ENCODE peak calls at places on chromosomes 7 and 10, in six cellular contexts. R is A549, H is GM12878, F is K562, O is endothelial cell of umbilical vein, P is HepG2. Y is an unnamed sample.

GRCh38 chr10:80154978-80155695 is 22.6 kb downstream of the PLAC9 start:
- DNase-seq in R (no peak), O (no peak), H (no peak), F (no peak), P (no peak), Y (no peak)

GRCh38 chr7:26153823-26154783 is 2.1 kb downstream of the NFE2L3 start:
- DNase-seq in F (peak), P (no peak), R (no peak), H (no peak), O (peak), Y (peak)

GRCh38 chr10:69650589-69651261 is 20.7 kb downstream of the FAM241B start:
- DNase-seq in H (no peak), F (no peak), O (no peak), P (no peak), R (no peak), Y (no peak)

GRCh38 chr10:95536894-95537542 is 24.2 kb downstream of the SORBS1 start:
- DNase-seq in H (no peak), F (no peak), O (no peak), P (no peak), R (no peak), Y (no peak)

GRCh38 chr10:45204954-45205775 is 110.2 kb downstream of the OR13A1 start:
- DNase-seq in H (no peak), R (no peak), F (no peak), O (no peak), P (no peak), Y (no peak)

GRCh38 chr10:2201534-2202104 is 464.3 kb upstream of the ADARB2 start:
- DNase-seq in P (no peak), R (no peak), F (no peak), O (no peak), H (no peak), Y (no peak)

GRCh38 chr7:139582130-139582650 is 58.7 kb downstream of the CLEC2L start:
- DNase-seq in P (no peak), F (no peak), H (no peak), O (no peak), R (no peak), Y (no peak)

GRCh38 chr7:19969859-19970493 is 196.6 kb upstream of the TMEM196 start:
- DNase-seq in R (peak), O (peak), P (peak), F (no peak), H (no peak), Y (no peak)

GRCh38 chr10:95976295-95977229 is 66.8 kb upstream of the CCNJ start:
- DNase-seq in P (peak), F (no peak), R (no peak), O (no peak), H (no peak), Y (no peak)

GRCh38 chr10:30158325-30158960 is 99.1 kb upstream of the JCAD start:
- DNase-seq in P (no peak), R (no peak), O (no peak), H (no peak), F (no peak), Y (peak)

GRCh38 chr7:57071-57470 is 135.3 kb upstream of the FAM20C start:
- DNase-seq in F (no peak), P (no peak), R (no peak), H (no peak), O (no peak), Y (no peak)

GRCh38 chr7:3195160-3195559 is 105.9 kb upstream of the SDK1 start:
- DNase-seq in H (no peak), P (no peak), F (no peak), O (no peak), R (no peak), Y (no peak)

GRCh38 chr10:94370501-94370900 is 7.8 kb upstream of the NOC3L start:
- DNase-seq in P (no peak), H (no peak), F (no peak), R (no peak), O (no peak), Y (no peak)

GRCh38 chr10:62012318-62012717 is 110.8 kb downstream of the ARID5B start:
- DNase-seq in P (no peak), R (no peak), O (no peak), H (no peak), F (no peak), Y (no peak)

GRCh38 chr7:95723583-95724180 is 48.7 kb upstream of the DYNC1I1 start:
- DNase-seq in H (peak), R (peak), O (peak), F (peak), P (peak), Y (peak)

GRCh38 chr7:64879800-64880199 is 23.3 kb upstream of the ZNF273 start:
- DNase-seq in R (no peak), O (no peak), P (no peak), F (no peak), H (no peak), Y (no peak)

GRCh38 chr10:80498833-80499671 is 38.6 kb upstream of the SH2D4B start:
- DNase-seq in P (peak), R (peak), H (no peak), O (peak), F (no peak), Y (peak)

GRCh38 chr10:132856869-132857524 is 71.0 kb upstream of the NKX6-2 start:
- DNase-seq in O (no peak), P (no peak), H (no peak), F (no peak), R (no peak), Y (no peak)

GRCh38 chr10:69994262-69994661 is 58.4 kb upstream of the MACROH2A2 start:
- DNase-seq in O (peak), H (no peak), P (peak), R (peak), F (peak), Y (peak)

GRCh38 chr7:100370303-100370702 is 3.0 kb upstream of the PILRA start:
- DNase-seq in F (no peak), H (no peak), O (no peak), P (no peak), R (no peak), Y (no peak)

GRCh38 chr7:81990395-81990794 is 220.5 kb upstream of the HGF start:
- DNase-seq in F (no peak), H (no peak), P (no peak), O (peak), R (no peak), Y (peak)
- TF ChIP-seq MYC in F (no peak), H (no peak), P (no peak), O (no peak), R (no peak), Y (no peak)

DNA sequence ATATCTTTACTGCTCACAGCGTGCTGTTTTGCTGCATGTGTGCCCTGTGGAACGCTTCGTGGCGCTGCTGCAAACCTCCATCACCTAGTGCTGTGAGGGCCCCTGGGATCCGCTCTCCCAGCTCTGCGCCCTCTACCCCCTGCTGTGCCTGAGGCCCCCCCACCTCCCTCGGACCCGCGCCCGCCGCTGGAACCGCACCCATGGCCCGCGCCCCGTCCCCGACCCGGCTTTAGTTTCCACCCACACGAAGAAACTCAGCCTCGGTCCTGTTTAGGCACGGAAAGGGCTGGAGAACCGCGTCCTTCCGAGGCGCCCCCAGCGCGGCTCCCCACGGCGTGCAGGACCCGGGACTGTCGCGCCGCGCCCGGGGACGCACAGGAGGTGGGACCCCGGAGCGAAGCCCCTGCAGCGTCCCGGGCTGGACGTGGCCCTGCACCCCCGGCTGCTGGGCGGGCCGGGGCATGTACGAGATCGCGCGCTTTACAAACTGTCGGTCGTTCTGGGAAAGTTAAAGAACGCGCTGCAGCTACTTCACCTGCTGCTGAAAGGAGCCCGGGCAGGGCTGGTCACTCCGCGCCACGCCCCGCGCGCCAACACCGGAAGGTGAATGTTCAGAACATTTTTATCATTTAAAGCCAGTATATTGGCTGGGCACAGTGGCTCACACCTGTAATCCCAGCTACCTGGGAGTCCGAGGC is 54.3 kb downstream of the BMS1 start:
- DNase-seq in O (peak), R (peak), F (no peak), H (no peak), P (peak), Y (no peak)
- TF ChIP-seq CTCF in O (no peak), R (no peak), F (no peak), H (no peak), P (peak), Y (no peak)

GRCh38 chr7:50507898-50508470 is 57.2 kb downstream of the DDC start:
- DNase-seq in P (no peak), H (no peak), F (no peak), O (no peak), R (no peak), Y (no peak)
- TF ChIP-seq POLR2A in P (no peak), H (no peak), F (no peak), O (no peak), R (no peak), Y (no peak)

DNA sequence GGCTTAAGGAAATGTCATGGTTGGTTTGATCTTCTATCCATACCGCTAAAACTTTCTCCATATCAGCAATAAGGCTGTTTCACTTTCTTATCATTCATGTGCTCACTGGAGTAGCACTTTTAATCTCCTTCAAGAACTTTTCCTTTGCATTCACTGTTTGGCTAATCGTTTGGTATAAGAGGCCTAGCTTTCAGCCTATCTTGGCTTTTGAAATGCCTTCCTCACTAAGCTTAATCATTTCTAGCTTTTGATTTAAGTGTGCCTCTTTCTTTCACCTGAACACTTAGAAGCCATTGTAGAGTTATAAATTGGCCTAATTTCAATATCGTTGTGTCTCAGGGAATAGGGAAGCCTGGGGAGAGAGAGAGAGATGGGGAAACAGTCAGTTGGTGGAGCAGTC is 803.4 kb downstream of the LRMDA start:
- DNase-seq in R (no peak), H (no peak), O (no peak), P (no peak), F (no peak), Y (no peak)
- TF ChIP-seq MYC in R (no peak), H (no peak), O (no peak), P (no peak), F (no peak), Y (no peak)

GRCh38 chr7:39416866-39417265 is 149.3 kb upstream of the YAE1 start:
- DNase-seq in R (no peak), H (no peak), O (no peak), P (no peak), F (no peak), Y (no peak)

GRCh38 chr7:39410582-39410981 is 155.6 kb upstream of the YAE1 start:
- DNase-seq in H (no peak), R (no peak), P (no peak), F (no peak), O (no peak), Y (no peak)

GRCh38 chr7:39414669-39415035 is 151.6 kb upstream of the YAE1 start:
- DNase-seq in H (no peak), P (no peak), R (no peak), O (no peak), F (no peak), Y (no peak)

GRCh38 chr7:39415091-39415820 is 150.9 kb upstream of the YAE1 start:
- DNase-seq in O (no peak), P (no peak), H (no peak), R (no peak), F (no peak), Y (no peak)

DNA sequence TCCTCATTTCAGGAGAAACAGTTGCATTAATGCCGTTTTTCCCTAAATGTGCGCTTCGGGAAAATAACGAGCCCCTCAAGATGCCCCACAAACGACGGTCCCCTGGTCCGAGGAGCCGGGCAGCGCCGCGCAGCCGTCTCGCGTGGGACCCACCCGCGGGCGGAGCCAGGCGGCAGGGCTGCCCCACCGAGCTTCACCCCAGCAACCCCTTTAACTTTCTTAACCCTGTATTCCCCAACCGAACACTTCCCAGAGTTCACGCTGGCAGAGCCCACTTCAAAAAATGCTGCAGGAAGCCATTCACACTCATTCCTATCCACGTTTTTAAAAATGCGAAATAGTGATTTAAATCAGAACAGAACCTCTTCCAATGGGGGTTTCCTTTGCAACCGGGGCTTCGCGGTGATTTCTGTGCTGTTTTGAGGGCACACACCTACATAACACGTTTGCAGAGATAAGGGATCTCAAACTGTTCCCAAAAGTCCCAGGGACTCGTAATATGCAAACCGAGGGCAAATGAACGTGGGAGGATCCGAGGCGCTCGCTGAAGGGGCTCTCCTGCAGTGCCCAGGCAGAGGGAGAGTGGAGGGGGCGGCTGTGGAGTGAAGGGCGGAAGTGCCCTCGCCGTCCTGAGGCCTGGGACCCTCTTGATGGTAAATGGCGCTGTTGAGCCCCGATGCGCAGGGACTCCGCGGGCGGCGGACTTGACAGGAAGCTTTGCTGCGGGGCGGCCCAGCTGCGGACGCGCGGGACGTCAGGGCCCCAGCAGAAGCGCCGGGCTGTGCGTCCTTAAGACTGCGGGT is 152.1 kb upstream of the YAE1 start:
- DNase-seq in O (peak), H (peak), R (peak), F (peak), P (peak), Y (peak)
- TF ChIP-seq CTCF in O (no peak), H (no peak), R (no peak), F (no peak), P (peak), Y (no peak)

GRCh38 chr10:97770265-97770664 is 1.5 kb downstream of the SFRP5 start:
- DNase-seq in H (no peak), P (no peak), R (no peak), F (no peak), O (no peak), Y (no peak)

GRCh38 chr10:97774811-97775294 is 3.1 kb upstream of the SFRP5 start:
- DNase-seq in H (no peak), P (peak), O (no peak), R (no peak), F (no peak), Y (no peak)

GRCh38 chr10:97771055-97771811 is 566 bp downstream of the SFRP5 start:
- DNase-seq in P (no peak), O (peak), F (no peak), R (peak), H (no peak), Y (peak)

GRCh38 chr10:97773096-97773495 is 1.3 kb upstream of the SFRP5 start:
- DNase-seq in F (no peak), P (no peak), R (no peak), O (no peak), H (no peak), Y (no peak)

DNA sequence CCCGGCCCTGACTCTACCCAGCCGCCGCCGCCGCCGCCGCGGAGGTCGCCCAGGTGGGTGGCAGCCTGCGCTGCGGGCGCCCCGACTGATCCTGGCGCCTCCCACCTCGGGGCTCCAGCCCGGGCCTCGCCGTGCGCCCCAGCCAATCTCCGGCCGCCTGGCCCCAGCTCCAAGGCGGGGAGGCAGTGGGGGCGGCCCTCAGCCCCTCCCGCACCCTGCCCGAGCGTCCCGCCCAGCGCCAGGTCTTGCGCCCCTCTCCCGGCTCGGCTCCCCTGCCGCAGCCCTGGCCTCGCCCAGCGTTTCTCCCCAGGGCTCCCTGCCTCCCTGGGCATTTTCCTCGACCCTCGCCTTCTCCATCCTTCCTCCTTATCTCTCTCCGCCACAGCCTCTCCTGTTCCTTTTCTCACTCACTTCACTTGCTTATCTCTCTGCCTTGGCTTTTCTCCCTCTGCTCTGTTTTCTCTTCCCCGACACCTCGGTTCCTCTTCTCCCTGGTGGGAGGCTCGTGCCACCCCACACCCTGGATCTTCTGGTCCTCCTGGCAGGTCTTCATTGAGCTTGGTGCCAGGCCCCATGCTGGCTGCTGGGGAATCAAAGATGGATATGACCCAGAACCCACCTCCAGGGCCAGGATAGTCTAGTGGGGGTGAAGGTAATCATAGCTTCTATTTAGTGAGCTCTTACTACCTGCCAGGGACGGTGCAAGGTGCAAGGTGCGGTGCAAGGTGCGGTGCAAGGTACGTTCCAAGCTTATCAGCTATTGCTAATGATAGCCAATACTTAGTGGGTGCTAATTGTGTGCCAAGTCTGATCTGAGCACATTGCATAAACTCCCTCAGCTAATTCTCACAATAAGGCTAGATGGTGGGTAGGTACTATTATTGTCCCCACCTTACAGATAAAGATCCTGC is at the start of gene SFRP5:
- DNase-seq in R (no peak), F (peak), H (no peak), O (no peak), P (no peak), Y (no peak)
- TF ChIP-seq POLR2A in R (no peak), F (no peak), H (no peak), O (no peak), P (no peak), Y (no peak)

Y was measured in NB4.